ENCODE peak calls at places on chromosomes 11 and 22, in ten cellular contexts. One of them, this sample, is unnamed.
A peak's percentile ranks its signal among the peaks of the same experiment; 100 is the strongest.

GRCh38 chr11:111527279-111527678 is 12.7 kb downstream of the HOATZ start:
- DNase-seq in aorta: no peak
- DNase-seq in stimulated activated CD8-positive, alpha-beta memory T cell treated with anti-CD3 and anti-CD28 coated beads, Interleukin-4, amount 100 ng/mL, for 4 hours: no peak
- DNase-seq in BE2C: no peak
- DNase-seq in NCI-H1105 treated with DMSO at 0.1 percent for 48 hours: no peak
- DNase-seq in choroid plexus epithelial cell: no peak
- DNase-seq in stimulated activated CD4-positive, alpha-beta T cell treated with anti-CD3 and anti-CD28 coated beads, Interleukin-2, amount 100 ng/mL, for 48 hours: no peak
- DNase-seq in T-helper 9 cell: no peak
- DNase-seq in Kasumi-1: no peak
- DNase-seq in iris pigment epithelial cell: no peak
- DNase-seq in this sample: no peak

GRCh38 chr22:45772726-45773125 is 101.1 kb downstream of the ATXN10 start:
- DNase-seq in T-helper 9 cell: no peak
- DNase-seq in iris pigment epithelial cell: no peak
- DNase-seq in aorta: no peak
- DNase-seq in Kasumi-1: no peak
- DNase-seq in stimulated activated CD4-positive, alpha-beta T cell treated with anti-CD3 and anti-CD28 coated beads, Interleukin-2, amount 100 ng/mL, for 48 hours: no peak
- DNase-seq in choroid plexus epithelial cell: no peak
- DNase-seq in BE2C: no peak
- DNase-seq in stimulated activated CD8-positive, alpha-beta memory T cell treated with anti-CD3 and anti-CD28 coated beads, Interleukin-4, amount 100 ng/mL, for 4 hours: no peak
- DNase-seq in NCI-H1105 treated with DMSO at 0.1 percent for 48 hours: no peak
- DNase-seq in this sample: no peak

GRCh38 chr11:606245-606644 is 9.5 kb downstream of the IRF7 start:
- DNase-seq in BE2C: peak; percentile 82
- DNase-seq in choroid plexus epithelial cell: peak; percentile 31
- DNase-seq in NCI-H1105 treated with DMSO at 0.1 percent for 48 hours: no peak
- DNase-seq in stimulated activated CD8-positive, alpha-beta memory T cell treated with anti-CD3 and anti-CD28 coated beads, Interleukin-4, amount 100 ng/mL, for 4 hours: no peak
- DNase-seq in T-helper 9 cell: no peak
- DNase-seq in Kasumi-1: no peak
- DNase-seq in stimulated activated CD4-positive, alpha-beta T cell treated with anti-CD3 and anti-CD28 coated beads, Interleukin-2, amount 100 ng/mL, for 48 hours: no peak
- DNase-seq in iris pigment epithelial cell: no peak
- DNase-seq in aorta: no peak
- DNase-seq in this sample: no peak

GRCh38 chr11:114358711-114359110 is 41.6 kb downstream of the C11orf71 start:
- DNase-seq in stimulated activated CD4-positive, alpha-beta T cell treated with anti-CD3 and anti-CD28 coated beads, Interleukin-2, amount 100 ng/mL, for 48 hours: no peak
- DNase-seq in iris pigment epithelial cell: peak; percentile 75
- DNase-seq in BE2C: no peak
- DNase-seq in stimulated activated CD8-positive, alpha-beta memory T cell treated with anti-CD3 and anti-CD28 coated beads, Interleukin-4, amount 100 ng/mL, for 4 hours: no peak
- DNase-seq in Kasumi-1: no peak
- DNase-seq in T-helper 9 cell: no peak
- DNase-seq in choroid plexus epithelial cell: peak; percentile 44
- DNase-seq in aorta: no peak
- DNase-seq in NCI-H1105 treated with DMSO at 0.1 percent for 48 hours: no peak
- DNase-seq in this sample: no peak

GRCh38 chr11:122100222-122101080 is 15.6 kb downstream of the BLID start:
- DNase-seq in Kasumi-1: no peak
- DNase-seq in stimulated activated CD8-positive, alpha-beta memory T cell treated with anti-CD3 and anti-CD28 coated beads, Interleukin-4, amount 100 ng/mL, for 4 hours: no peak
- DNase-seq in aorta: peak; percentile 87
- DNase-seq in choroid plexus epithelial cell: peak; percentile 86
- DNase-seq in NCI-H1105 treated with DMSO at 0.1 percent for 48 hours: no peak
- DNase-seq in iris pigment epithelial cell: peak; percentile 79
- DNase-seq in stimulated activated CD4-positive, alpha-beta T cell treated with anti-CD3 and anti-CD28 coated beads, Interleukin-2, amount 100 ng/mL, for 48 hours: no peak
- DNase-seq in T-helper 9 cell: no peak
- DNase-seq in BE2C: peak; percentile 33
- DNase-seq in this sample: peak; percentile 22

GRCh38 chr11:46686886-46687810 is 13.3 kb downstream of the ARHGAP1 start:
- DNase-seq in Kasumi-1: no peak
- DNase-seq in BE2C: no peak
- DNase-seq in stimulated activated CD8-positive, alpha-beta memory T cell treated with anti-CD3 and anti-CD28 coated beads, Interleukin-4, amount 100 ng/mL, for 4 hours: no peak
- DNase-seq in stimulated activated CD4-positive, alpha-beta T cell treated with anti-CD3 and anti-CD28 coated beads, Interleukin-2, amount 100 ng/mL, for 48 hours: no peak
- DNase-seq in iris pigment epithelial cell: peak; percentile 84
- DNase-seq in aorta: no peak
- DNase-seq in T-helper 9 cell: no peak
- DNase-seq in choroid plexus epithelial cell: peak; percentile 54
- DNase-seq in NCI-H1105 treated with DMSO at 0.1 percent for 48 hours: peak; percentile 79
- DNase-seq in this sample: no peak

GRCh38 chr22:23894710-23895598 is 771 bp downstream of the MIF start:
- DNase-seq in choroid plexus epithelial cell: peak; percentile 94
- DNase-seq in stimulated activated CD8-positive, alpha-beta memory T cell treated with anti-CD3 and anti-CD28 coated beads, Interleukin-4, amount 100 ng/mL, for 4 hours: peak; percentile 22
- DNase-seq in aorta: peak; percentile 88
- DNase-seq in T-helper 9 cell: peak; percentile 49
- DNase-seq in stimulated activated CD4-positive, alpha-beta T cell treated with anti-CD3 and anti-CD28 coated beads, Interleukin-2, amount 100 ng/mL, for 48 hours: peak; percentile 67
- DNase-seq in Kasumi-1: peak; percentile 67
- DNase-seq in iris pigment epithelial cell: peak; percentile 90
- DNase-seq in BE2C: peak; percentile 85
- DNase-seq in NCI-H1105 treated with DMSO at 0.1 percent for 48 hours: peak; percentile 59
- DNase-seq in this sample: peak; percentile 80

GRCh38 chr22:45580703-45581381 is 78.2 kb downstream of the FBLN1 start:
- DNase-seq in aorta: peak; percentile 68
- DNase-seq in iris pigment epithelial cell: no peak
- DNase-seq in stimulated activated CD4-positive, alpha-beta T cell treated with anti-CD3 and anti-CD28 coated beads, Interleukin-2, amount 100 ng/mL, for 48 hours: no peak
- DNase-seq in stimulated activated CD8-positive, alpha-beta memory T cell treated with anti-CD3 and anti-CD28 coated beads, Interleukin-4, amount 100 ng/mL, for 4 hours: no peak
- DNase-seq in BE2C: no peak
- DNase-seq in choroid plexus epithelial cell: no peak
- DNase-seq in T-helper 9 cell: no peak
- DNase-seq in Kasumi-1: peak; percentile 80
- DNase-seq in NCI-H1105 treated with DMSO at 0.1 percent for 48 hours: no peak
- DNase-seq in this sample: no peak

GRCh38 chr22:24996420-24996952 is 44.0 kb downstream of the KIAA1671 start:
- DNase-seq in stimulated activated CD4-positive, alpha-beta T cell treated with anti-CD3 and anti-CD28 coated beads, Interleukin-2, amount 100 ng/mL, for 48 hours: no peak
- DNase-seq in BE2C: peak; percentile 91
- DNase-seq in T-helper 9 cell: no peak
- DNase-seq in aorta: no peak
- DNase-seq in stimulated activated CD8-positive, alpha-beta memory T cell treated with anti-CD3 and anti-CD28 coated beads, Interleukin-4, amount 100 ng/mL, for 4 hours: no peak
- DNase-seq in NCI-H1105 treated with DMSO at 0.1 percent for 48 hours: no peak
- DNase-seq in Kasumi-1: no peak
- DNase-seq in choroid plexus epithelial cell: peak; percentile 8
- DNase-seq in iris pigment epithelial cell: peak; percentile 15
- DNase-seq in this sample: peak; percentile 82

GRCh38 chr22:42338502-42338901 is 68.0 kb upstream of the TCF20 start:
- DNase-seq in aorta: no peak
- DNase-seq in iris pigment epithelial cell: no peak
- DNase-seq in stimulated activated CD8-positive, alpha-beta memory T cell treated with anti-CD3 and anti-CD28 coated beads, Interleukin-4, amount 100 ng/mL, for 4 hours: no peak
- DNase-seq in Kasumi-1: no peak
- DNase-seq in BE2C: no peak
- DNase-seq in NCI-H1105 treated with DMSO at 0.1 percent for 48 hours: no peak
- DNase-seq in T-helper 9 cell: no peak
- DNase-seq in choroid plexus epithelial cell: no peak
- DNase-seq in stimulated activated CD4-positive, alpha-beta T cell treated with anti-CD3 and anti-CD28 coated beads, Interleukin-2, amount 100 ng/mL, for 48 hours: no peak
- DNase-seq in this sample: no peak

GRCh38 chr11:97454988-97455387 is 1065.2 kb downstream of the JRKL start:
- DNase-seq in Kasumi-1: peak; percentile 45
- DNase-seq in stimulated activated CD4-positive, alpha-beta T cell treated with anti-CD3 and anti-CD28 coated beads, Interleukin-2, amount 100 ng/mL, for 48 hours: no peak
- DNase-seq in T-helper 9 cell: no peak
- DNase-seq in aorta: no peak
- DNase-seq in stimulated activated CD8-positive, alpha-beta memory T cell treated with anti-CD3 and anti-CD28 coated beads, Interleukin-4, amount 100 ng/mL, for 4 hours: no peak
- DNase-seq in NCI-H1105 treated with DMSO at 0.1 percent for 48 hours: peak; percentile 37
- DNase-seq in iris pigment epithelial cell: peak; percentile 16
- DNase-seq in choroid plexus epithelial cell: peak; percentile 83
- DNase-seq in BE2C: no peak
- DNase-seq in this sample: no peak

GRCh38 chr22:42881298-42881697 is 24.2 kb upstream of the ARFGAP3 start:
- DNase-seq in stimulated activated CD8-positive, alpha-beta memory T cell treated with anti-CD3 and anti-CD28 coated beads, Interleukin-4, amount 100 ng/mL, for 4 hours: no peak
- DNase-seq in T-helper 9 cell: no peak
- DNase-seq in stimulated activated CD4-positive, alpha-beta T cell treated with anti-CD3 and anti-CD28 coated beads, Interleukin-2, amount 100 ng/mL, for 48 hours: no peak
- DNase-seq in iris pigment epithelial cell: no peak
- DNase-seq in choroid plexus epithelial cell: no peak
- DNase-seq in Kasumi-1: no peak
- DNase-seq in BE2C: no peak
- DNase-seq in NCI-H1105 treated with DMSO at 0.1 percent for 48 hours: no peak
- DNase-seq in aorta: no peak
- DNase-seq in this sample: no peak

GRCh38 chr22:38016182-38017078 is 32.1 kb upstream of the SOX10 start:
- DNase-seq in choroid plexus epithelial cell: peak; percentile 34
- DNase-seq in stimulated activated CD4-positive, alpha-beta T cell treated with anti-CD3 and anti-CD28 coated beads, Interleukin-2, amount 100 ng/mL, for 48 hours: no peak
- DNase-seq in T-helper 9 cell: no peak
- DNase-seq in BE2C: no peak
- DNase-seq in aorta: no peak
- DNase-seq in NCI-H1105 treated with DMSO at 0.1 percent for 48 hours: no peak
- DNase-seq in stimulated activated CD8-positive, alpha-beta memory T cell treated with anti-CD3 and anti-CD28 coated beads, Interleukin-4, amount 100 ng/mL, for 4 hours: no peak
- DNase-seq in Kasumi-1: no peak
- DNase-seq in iris pigment epithelial cell: peak; percentile 27
- DNase-seq in this sample: no peak

GRCh38 chr11:12239396-12240298 is 129.3 kb downstream of the MICAL2 start:
- DNase-seq in BE2C: no peak
- DNase-seq in iris pigment epithelial cell: no peak
- DNase-seq in Kasumi-1: peak; percentile 50
- DNase-seq in stimulated activated CD8-positive, alpha-beta memory T cell treated with anti-CD3 and anti-CD28 coated beads, Interleukin-4, amount 100 ng/mL, for 4 hours: no peak
- DNase-seq in aorta: no peak
- DNase-seq in stimulated activated CD4-positive, alpha-beta T cell treated with anti-CD3 and anti-CD28 coated beads, Interleukin-2, amount 100 ng/mL, for 48 hours: no peak
- DNase-seq in T-helper 9 cell: no peak
- DNase-seq in NCI-H1105 treated with DMSO at 0.1 percent for 48 hours: no peak
- DNase-seq in choroid plexus epithelial cell: no peak
- DNase-seq in this sample: no peak

GRCh38 chr22:19443544-19444211 is 3.8 kb downstream of the C22orf39 start:
- DNase-seq in choroid plexus epithelial cell: no peak
- DNase-seq in Kasumi-1: no peak
- DNase-seq in iris pigment epithelial cell: no peak
- DNase-seq in BE2C: no peak
- DNase-seq in stimulated activated CD8-positive, alpha-beta memory T cell treated with anti-CD3 and anti-CD28 coated beads, Interleukin-4, amount 100 ng/mL, for 4 hours: no peak
- DNase-seq in T-helper 9 cell: no peak
- DNase-seq in stimulated activated CD4-positive, alpha-beta T cell treated with anti-CD3 and anti-CD28 coated beads, Interleukin-2, amount 100 ng/mL, for 48 hours: no peak
- DNase-seq in aorta: no peak
- DNase-seq in NCI-H1105 treated with DMSO at 0.1 percent for 48 hours: no peak
- DNase-seq in this sample: no peak

GRCh38 chr11:9858218-9858617 is 194.3 kb downstream of the SWAP70 start:
- DNase-seq in stimulated activated CD8-positive, alpha-beta memory T cell treated with anti-CD3 and anti-CD28 coated beads, Interleukin-4, amount 100 ng/mL, for 4 hours: no peak
- DNase-seq in Kasumi-1: no peak
- DNase-seq in NCI-H1105 treated with DMSO at 0.1 percent for 48 hours: no peak
- DNase-seq in T-helper 9 cell: no peak
- DNase-seq in aorta: no peak
- DNase-seq in iris pigment epithelial cell: no peak
- DNase-seq in choroid plexus epithelial cell: no peak
- DNase-seq in BE2C: no peak
- DNase-seq in stimulated activated CD4-positive, alpha-beta T cell treated with anti-CD3 and anti-CD28 coated beads, Interleukin-2, amount 100 ng/mL, for 48 hours: no peak
- DNase-seq in this sample: no peak

GRCh38 chr22:30190619-30191018 is 55.9 kb downstream of the LIF start:
- DNase-seq in iris pigment epithelial cell: no peak
- DNase-seq in stimulated activated CD4-positive, alpha-beta T cell treated with anti-CD3 and anti-CD28 coated beads, Interleukin-2, amount 100 ng/mL, for 48 hours: no peak
- DNase-seq in aorta: no peak
- DNase-seq in NCI-H1105 treated with DMSO at 0.1 percent for 48 hours: no peak
- DNase-seq in choroid plexus epithelial cell: no peak
- DNase-seq in Kasumi-1: no peak
- DNase-seq in BE2C: no peak
- DNase-seq in stimulated activated CD8-positive, alpha-beta memory T cell treated with anti-CD3 and anti-CD28 coated beads, Interleukin-4, amount 100 ng/mL, for 4 hours: no peak
- DNase-seq in T-helper 9 cell: no peak
- DNase-seq in this sample: no peak

GRCh38 chr11:44565746-44566558 is 489 bp downstream of the CD82 start:
- DNase-seq in aorta: peak; percentile 39
- DNase-seq in stimulated activated CD4-positive, alpha-beta T cell treated with anti-CD3 and anti-CD28 coated beads, Interleukin-2, amount 100 ng/mL, for 48 hours: no peak
- DNase-seq in BE2C: no peak
- DNase-seq in T-helper 9 cell: no peak
- DNase-seq in choroid plexus epithelial cell: no peak
- DNase-seq in iris pigment epithelial cell: no peak
- DNase-seq in stimulated activated CD8-positive, alpha-beta memory T cell treated with anti-CD3 and anti-CD28 coated beads, Interleukin-4, amount 100 ng/mL, for 4 hours: no peak
- DNase-seq in Kasumi-1: no peak
- DNase-seq in NCI-H1105 treated with DMSO at 0.1 percent for 48 hours: peak; percentile 43
- DNase-seq in this sample: no peak

GRCh38 chr22:22721681-22722309 is 77.4 kb downstream of the GGTLC2 start:
- DNase-seq in BE2C: no peak
- DNase-seq in NCI-H1105 treated with DMSO at 0.1 percent for 48 hours: no peak
- DNase-seq in T-helper 9 cell: no peak
- DNase-seq in stimulated activated CD4-positive, alpha-beta T cell treated with anti-CD3 and anti-CD28 coated beads, Interleukin-2, amount 100 ng/mL, for 48 hours: peak; percentile 27
- DNase-seq in choroid plexus epithelial cell: peak; percentile 80
- DNase-seq in stimulated activated CD8-positive, alpha-beta memory T cell treated with anti-CD3 and anti-CD28 coated beads, Interleukin-4, amount 100 ng/mL, for 4 hours: peak; percentile 67
- DNase-seq in Kasumi-1: no peak
- DNase-seq in iris pigment epithelial cell: peak; percentile 89
- DNase-seq in aorta: no peak
- DNase-seq in this sample: no peak

GRCh38 chr11:62923634-62924411 is 2.7 kb upstream of the CHRM1 start:
- DNase-seq in NCI-H1105 treated with DMSO at 0.1 percent for 48 hours: peak; percentile 18
- DNase-seq in stimulated activated CD4-positive, alpha-beta T cell treated with anti-CD3 and anti-CD28 coated beads, Interleukin-2, amount 100 ng/mL, for 48 hours: no peak
- DNase-seq in T-helper 9 cell: no peak
- DNase-seq in BE2C: no peak
- DNase-seq in choroid plexus epithelial cell: no peak
- DNase-seq in Kasumi-1: no peak
- DNase-seq in stimulated activated CD8-positive, alpha-beta memory T cell treated with anti-CD3 and anti-CD28 coated beads, Interleukin-4, amount 100 ng/mL, for 4 hours: no peak
- DNase-seq in iris pigment epithelial cell: no peak
- DNase-seq in aorta: no peak
- DNase-seq in this sample: peak; percentile 47

GRCh38 chr11:74683279-74683871 is 47.9 kb downstream of the CHRDL2 start:
- DNase-seq in NCI-H1105 treated with DMSO at 0.1 percent for 48 hours: no peak
- DNase-seq in stimulated activated CD4-positive, alpha-beta T cell treated with anti-CD3 and anti-CD28 coated beads, Interleukin-2, amount 100 ng/mL, for 48 hours: no peak
- DNase-seq in aorta: peak; percentile 86
- DNase-seq in BE2C: peak; percentile 54
- DNase-seq in T-helper 9 cell: no peak
- DNase-seq in stimulated activated CD8-positive, alpha-beta memory T cell treated with anti-CD3 and anti-CD28 coated beads, Interleukin-4, amount 100 ng/mL, for 4 hours: no peak
- DNase-seq in choroid plexus epithelial cell: no peak
- DNase-seq in iris pigment epithelial cell: peak; percentile 17
- DNase-seq in Kasumi-1: no peak
- DNase-seq in this sample: peak; percentile 36

GRCh38 chr11:108170191-108170590 is 48.8 kb downstream of the ACAT1 start:
- DNase-seq in stimulated activated CD8-positive, alpha-beta memory T cell treated with anti-CD3 and anti-CD28 coated beads, Interleukin-4, amount 100 ng/mL, for 4 hours: no peak
- DNase-seq in T-helper 9 cell: no peak
- DNase-seq in aorta: no peak
- DNase-seq in iris pigment epithelial cell: no peak
- DNase-seq in NCI-H1105 treated with DMSO at 0.1 percent for 48 hours: no peak
- DNase-seq in stimulated activated CD4-positive, alpha-beta T cell treated with anti-CD3 and anti-CD28 coated beads, Interleukin-2, amount 100 ng/mL, for 48 hours: no peak
- DNase-seq in BE2C: no peak
- DNase-seq in choroid plexus epithelial cell: no peak
- DNase-seq in Kasumi-1: no peak
- DNase-seq in this sample: no peak

GRCh38 chr22:23520875-23521441 is 59.1 kb downstream of the IGLL1 start:
- DNase-seq in iris pigment epithelial cell: peak; percentile 38
- DNase-seq in T-helper 9 cell: no peak
- DNase-seq in stimulated activated CD8-positive, alpha-beta memory T cell treated with anti-CD3 and anti-CD28 coated beads, Interleukin-4, amount 100 ng/mL, for 4 hours: no peak
- DNase-seq in stimulated activated CD4-positive, alpha-beta T cell treated with anti-CD3 and anti-CD28 coated beads, Interleukin-2, amount 100 ng/mL, for 48 hours: no peak
- DNase-seq in choroid plexus epithelial cell: peak; percentile 38
- DNase-seq in BE2C: peak; percentile 46
- DNase-seq in Kasumi-1: no peak
- DNase-seq in aorta: no peak
- DNase-seq in NCI-H1105 treated with DMSO at 0.1 percent for 48 hours: no peak
- DNase-seq in this sample: peak; percentile 74

GRCh38 chr11:2761131-2762030 is 61.6 kb upstream of the KCNQ1OT1 start:
- DNase-seq in BE2C: no peak
- DNase-seq in T-helper 9 cell: no peak
- DNase-seq in stimulated activated CD8-positive, alpha-beta memory T cell treated with anti-CD3 and anti-CD28 coated beads, Interleukin-4, amount 100 ng/mL, for 4 hours: no peak
- DNase-seq in NCI-H1105 treated with DMSO at 0.1 percent for 48 hours: no peak
- DNase-seq in aorta: peak; percentile 62
- DNase-seq in choroid plexus epithelial cell: no peak
- DNase-seq in iris pigment epithelial cell: no peak
- DNase-seq in Kasumi-1: no peak
- DNase-seq in stimulated activated CD4-positive, alpha-beta T cell treated with anti-CD3 and anti-CD28 coated beads, Interleukin-2, amount 100 ng/mL, for 48 hours: no peak
- DNase-seq in this sample: peak; percentile 6

GRCh38 chr11:96146765-96147164 is 196.2 kb downstream of the MAML2 start:
- DNase-seq in T-helper 9 cell: no peak
- DNase-seq in stimulated activated CD8-positive, alpha-beta memory T cell treated with anti-CD3 and anti-CD28 coated beads, Interleukin-4, amount 100 ng/mL, for 4 hours: no peak
- DNase-seq in BE2C: no peak
- DNase-seq in Kasumi-1: no peak
- DNase-seq in iris pigment epithelial cell: peak; percentile 54
- DNase-seq in stimulated activated CD4-positive, alpha-beta T cell treated with anti-CD3 and anti-CD28 coated beads, Interleukin-2, amount 100 ng/mL, for 48 hours: no peak
- DNase-seq in aorta: no peak
- DNase-seq in choroid plexus epithelial cell: no peak
- DNase-seq in NCI-H1105 treated with DMSO at 0.1 percent for 48 hours: no peak
- DNase-seq in this sample: no peak

GRCh38 chr11:115848614-115849013 is 344.4 kb upstream of the CADM1 start:
- DNase-seq in Kasumi-1: no peak
- DNase-seq in aorta: no peak
- DNase-seq in choroid plexus epithelial cell: no peak
- DNase-seq in stimulated activated CD8-positive, alpha-beta memory T cell treated with anti-CD3 and anti-CD28 coated beads, Interleukin-4, amount 100 ng/mL, for 4 hours: no peak
- DNase-seq in iris pigment epithelial cell: no peak
- DNase-seq in T-helper 9 cell: no peak
- DNase-seq in BE2C: no peak
- DNase-seq in stimulated activated CD4-positive, alpha-beta T cell treated with anti-CD3 and anti-CD28 coated beads, Interleukin-2, amount 100 ng/mL, for 48 hours: no peak
- DNase-seq in NCI-H1105 treated with DMSO at 0.1 percent for 48 hours: no peak
- DNase-seq in this sample: no peak

GRCh38 chr22:45320326-45320976 is 10.7 kb downstream of the FAM118A start:
- DNase-seq in BE2C: no peak
- DNase-seq in NCI-H1105 treated with DMSO at 0.1 percent for 48 hours: no peak
- DNase-seq in aorta: no peak
- DNase-seq in iris pigment epithelial cell: peak; percentile 26
- DNase-seq in stimulated activated CD4-positive, alpha-beta T cell treated with anti-CD3 and anti-CD28 coated beads, Interleukin-2, amount 100 ng/mL, for 48 hours: no peak
- DNase-seq in choroid plexus epithelial cell: peak; percentile 37
- DNase-seq in Kasumi-1: no peak
- DNase-seq in T-helper 9 cell: no peak
- DNase-seq in stimulated activated CD8-positive, alpha-beta memory T cell treated with anti-CD3 and anti-CD28 coated beads, Interleukin-4, amount 100 ng/mL, for 4 hours: no peak
- DNase-seq in this sample: no peak

GRCh38 chr11:45289369-45289768 is 3.2 kb upstream of the SYT13 start:
- DNase-seq in T-helper 9 cell: no peak
- DNase-seq in stimulated activated CD4-positive, alpha-beta T cell treated with anti-CD3 and anti-CD28 coated beads, Interleukin-2, amount 100 ng/mL, for 48 hours: no peak
- DNase-seq in iris pigment epithelial cell: peak; percentile 75
- DNase-seq in BE2C: no peak
- DNase-seq in aorta: no peak
- DNase-seq in Kasumi-1: no peak
- DNase-seq in NCI-H1105 treated with DMSO at 0.1 percent for 48 hours: no peak
- DNase-seq in stimulated activated CD8-positive, alpha-beta memory T cell treated with anti-CD3 and anti-CD28 coated beads, Interleukin-4, amount 100 ng/mL, for 4 hours: no peak
- DNase-seq in choroid plexus epithelial cell: peak; percentile 68
- DNase-seq in this sample: no peak